ENCODE peak calls at places on chromosomes 7 and 10, in eight cellular contexts. O is lower lobe of right lung, M is HepG2, P is psoas muscle, H is HCT116, L is keratinocyte, X is pancreas, E is endothelial cell of umbilical vein. C is an unnamed sample. For H3K4me1, the result is how much of the 10 kb centered on the place peaks cover.

GRCh38 chr7:36283711-36284130 is 105.9 kb upstream of the ANLN start:
- DNase-seq in P (peak), H (no peak), M (no peak), O (peak), E (no peak), X (peak), L (no peak), C (no peak)

GRCh38 chr10:99394256-99394655 is 36.2 kb downstream of the GOT1 start:
- DNase-seq in L (peak), O (no peak), E (no peak), H (no peak), M (no peak), X (no peak), P (no peak), C (no peak)

GRCh38 chr7:132368246-132368900 is 207.9 kb downstream of the PLXNA4 start:
- DNase-seq in L (no peak), M (no peak), P (no peak), H (no peak), O (no peak), E (no peak), X (no peak), C (peak)

GRCh38 chr7:100220833-100221718 is 1.3 kb downstream of the PVRIG start:
- DNase-seq in M (no peak), E (no peak), X (no peak), O (no peak), L (no peak), P (no peak), H (no peak), C (peak)

GRCh38 chr7:123865517-123866117 is 20.6 kb downstream of the HYAL4 start:
- DNase-seq in L (peak), E (peak), M (peak), O (no peak), P (no peak), X (peak), H (peak), C (peak)

GRCh38 chr7:114795475-114795874 is 126.4 kb upstream of the MDFIC start:
- DNase-seq in X (no peak), O (no peak), E (no peak), M (no peak), H (no peak), P (no peak), L (no peak), C (no peak)

GRCh38 chr7:158858592-158859503 is 2.5 kb downstream of the DYNC2I1 start:
- DNase-seq in M (no peak), P (no peak), L (no peak), H (peak), X (no peak), O (no peak), E (no peak), C (peak)

GRCh38 chr10:110137142-110137545 is 70.3 kb upstream of the MXI1 start:
- DNase-seq in X (no peak), O (no peak), E (peak), M (peak), L (peak), P (no peak), H (peak), C (peak)

GRCh38 chr7:30180718-30181117 is 45.9 kb downstream of the MTURN start:
- DNase-seq in E (no peak), H (no peak), O (no peak), P (no peak), X (no peak), M (no peak), L (no peak), C (no peak)

GRCh38 chr7:50369408-50370026 is 65.0 kb downstream of the IKZF1 start:
- DNase-seq in H (peak), M (peak), L (no peak), E (peak), X (no peak), O (no peak), P (no peak), C (peak)

GRCh38 chr7:128801667-128802066 is 9.9 kb downstream of the CCDC136 start:
- DNase-seq in M (no peak), L (no peak), P (no peak), X (no peak), O (no peak), E (no peak), H (no peak), C (no peak)

GRCh38 chr7:129212596-129212995 is 12.2 kb upstream of the AHCYL2 start:
- DNase-seq in X (no peak), H (no peak), P (no peak), L (no peak), O (no peak), M (no peak), E (no peak), C (no peak)

GRCh38 chr7:79774150-79774549 is 320.7 kb upstream of the MAGI2 start:
- DNase-seq in X (no peak), E (no peak), P (no peak), M (no peak), L (no peak), O (no peak), H (no peak), C (no peak)

GRCh38 chr10:69869291-69869841 is 67.7 kb downstream of the COL13A1 start:
- DNase-seq in O (no peak), X (no peak), L (no peak), H (peak), E (peak), P (peak), M (no peak), C (peak)

GRCh38 chr10:132205650-132206376 is 19.1 kb downstream of the DPYSL4 start:
- DNase-seq in M (no peak), L (no peak), H (no peak), E (no peak), X (no peak), O (peak), P (peak), C (no peak)

GRCh38 chr7:39540320-39540719 is 25.9 kb upstream of the YAE1 start:
- DNase-seq in M (peak), L (no peak), X (no peak), O (no peak), H (no peak), E (no peak), P (no peak), C (peak)

GRCh38 chr10:22389856-22390589 is 44.7 kb downstream of the SPAG6 start:
- DNase-seq in H (no peak), X (no peak), O (no peak), E (no peak), P (no peak), L (no peak), M (no peak), C (no peak)

GRCh38 chr10:5502903-5503835 is 3.8 kb upstream of the CALML5 start:
- DNase-seq in O (no peak), P (peak), L (no peak), E (no peak), H (no peak), M (no peak), X (peak), C (peak)

GRCh38 chr10:69246036-69246435 is 25.9 kb downstream of the HKDC1 start:
- DNase-seq in E (no peak), M (no peak), P (no peak), O (no peak), H (no peak), X (no peak), L (no peak), C (no peak)

GRCh38 chr7:106552645-106553445 is 108.1 kb downstream of the CCDC71L start:
- DNase-seq in H (no peak), L (no peak), E (no peak), M (no peak), P (no peak), O (no peak), X (no peak), C (no peak)

GRCh38 chr7:64618785-64619456 is 47.0 kb upstream of the ZNF107 start:
- DNase-seq in E (peak), P (no peak), H (peak), M (peak), O (no peak), L (no peak), X (no peak), C (peak)

GRCh38 chr7:158109364-158110033 is 478.1 kb downstream of the PTPRN2 start:
- DNase-seq in X (no peak), L (no peak), P (no peak), H (no peak), M (no peak), O (no peak), E (no peak), C (no peak)

GRCh38 chr7:133947458-133948044 is 179.6 kb upstream of the LRGUK start:
- DNase-seq in E (no peak), X (no peak), O (no peak), L (no peak), M (no peak), H (no peak), P (no peak), C (no peak)

GRCh38 chr10:97538839-97539238 is 33.7 kb upstream of the ANKRD2 start:
- DNase-seq in O (no peak), H (no peak), L (no peak), P (no peak), X (no peak), E (no peak), M (no peak), C (no peak)

GRCh38 chr7:4916115-4916514 is 32.6 kb upstream of the RADIL start:
- DNase-seq in L (no peak), H (no peak), X (no peak), M (no peak), P (no peak), E (no peak), O (no peak), C (no peak)

GRCh38 chr10:17811466-17811865 is 2.3 kb downstream of the MRC1 start:
- DNase-seq in M (no peak), P (no peak), L (no peak), H (no peak), X (no peak), O (no peak), E (no peak), C (no peak)

GRCh38 chr7:129168219-129168991 is 20.0 kb upstream of the SMO start:
- DNase-seq in P (no peak), H (no peak), L (no peak), O (no peak), E (no peak), X (no peak), M (no peak), C (no peak)

GRCh38 chr10:99345350-99345749 is 16.2 kb downstream of the CNNM1 start:
- DNase-seq in P (no peak), E (no peak), M (no peak), X (no peak), O (no peak), H (no peak), L (no peak), C (no peak)

GRCh38 chr7:95322874-95323273 is 1.5 kb downstream of the PON1 start:
- DNase-seq in E (no peak), M (no peak), L (no peak), H (no peak), P (no peak), O (no peak), X (no peak), C (no peak)

GRCh38 chr10:97810476-97810875 is 38.7 kb upstream of the SFRP5 start:
- DNase-seq in H (peak), P (no peak), M (peak), O (no peak), E (no peak), L (no peak), X (no peak), C (peak)

GRCh38 chr10:9860045-9860444 is 1157.6 kb upstream of the CELF2 start:
- DNase-seq in P (no peak), L (no peak), E (no peak), H (no peak), M (no peak), X (no peak), O (no peak), C (no peak)

GRCh38 chr7:113026941-113027340 is 59.7 kb downstream of the GPR85 start:
- DNase-seq in O (no peak), X (no peak), E (no peak), M (no peak), L (no peak), H (no peak), P (no peak), C (no peak)

GRCh38 chr10:101986277-101986971 is 69.5 kb downstream of the ARMH3 start:
- DNase-seq in X (no peak), O (peak), H (no peak), P (no peak), E (peak), M (no peak), L (no peak), C (peak)

GRCh38 chr7:43077732-43078391 is 34.6 kb upstream of the HECW1 start:
- DNase-seq in X (no peak), M (peak), E (no peak), P (no peak), H (peak), L (no peak), O (no peak), C (no peak)

DNA sequence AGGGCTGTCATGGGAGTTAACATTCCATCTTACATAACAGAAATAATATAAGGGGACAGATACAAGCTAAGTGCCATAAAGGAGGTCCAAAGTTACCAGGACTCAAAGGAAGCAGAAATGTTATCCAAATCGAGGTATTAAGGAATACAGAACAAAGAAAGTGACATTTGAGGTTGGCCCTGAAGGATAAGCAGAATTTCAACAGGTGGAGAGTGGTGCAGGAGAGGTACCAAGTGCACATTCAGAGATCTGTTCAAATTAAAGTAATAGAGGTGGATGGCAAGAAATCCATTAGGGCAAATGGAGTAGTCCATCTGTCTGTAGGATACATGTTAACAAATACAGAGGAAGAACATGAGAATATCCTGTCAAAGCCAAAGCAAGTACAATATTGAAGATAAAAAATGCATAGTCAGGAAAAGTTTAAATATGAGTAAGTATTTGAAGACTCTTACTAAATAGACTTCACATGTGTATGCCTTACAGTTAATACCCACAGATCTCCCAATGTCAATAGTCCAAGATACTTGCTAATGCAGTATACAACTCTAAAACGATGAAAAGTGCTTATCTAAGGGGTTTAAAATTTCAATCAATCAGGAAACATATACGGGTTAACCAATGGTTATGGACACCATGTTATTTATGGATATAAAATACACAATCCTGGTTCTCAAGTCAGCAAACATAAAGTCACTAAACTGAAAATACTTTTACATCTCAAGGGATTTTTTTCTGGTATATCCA is 9.9 kb downstream of the CDK6 start:
- DNase-seq in L (no peak), E (no peak), O (no peak), P (no peak), H (no peak), X (no peak), M (no peak), C (no peak)
- H3K4me1 ChIP-seq in L (under half), E (under half), O (under half), P (under half), H (under half), X (under half), M (half or more), C (under half)

GRCh38 chr7:130883928-130884327 is 149.9 kb upstream of the KLF14 start:
- DNase-seq in L (no peak), E (no peak), P (no peak), M (no peak), H (no peak), X (no peak), O (no peak), C (no peak)

GRCh38 chr7:130881799-130882141 is 147.8 kb upstream of the KLF14 start:
- DNase-seq in X (no peak), O (no peak), P (no peak), M (no peak), E (no peak), H (no peak), L (no peak), C (no peak)

GRCh38 chr7:130881091-130881798 is 147.2 kb upstream of the KLF14 start:
- DNase-seq in X (no peak), O (no peak), P (no peak), L (no peak), H (no peak), M (no peak), E (no peak), C (no peak)

GRCh38 chr7:130880668-130881067 is 146.7 kb upstream of the KLF14 start:
- DNase-seq in P (no peak), M (no peak), O (no peak), L (no peak), E (no peak), H (no peak), X (no peak), C (no peak)

DNA sequence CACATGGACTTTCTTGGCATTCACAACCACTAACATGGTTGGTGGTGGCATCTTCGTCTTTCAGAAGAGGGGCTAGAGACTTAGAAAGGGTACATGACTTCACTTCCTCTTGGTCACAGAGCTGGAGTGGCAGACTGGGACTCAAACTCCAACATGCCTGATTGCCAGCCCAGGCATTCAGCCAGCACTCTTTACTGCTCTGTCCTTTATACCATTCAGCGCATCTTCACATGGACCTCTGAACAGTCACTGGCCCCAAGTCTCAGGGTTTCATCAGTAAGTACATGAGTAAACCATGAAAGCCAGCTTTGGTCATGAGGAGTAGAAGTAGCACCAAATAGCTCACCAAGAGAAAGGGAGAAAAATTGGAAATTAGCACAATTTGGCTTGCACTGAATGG is 148.4 kb upstream of the KLF14 start:
- DNase-seq in H (no peak), X (no peak), O (no peak), L (no peak), P (peak), M (no peak), E (no peak), C (no peak)
- H3K4me1 ChIP-seq in H (half or more), X (under half), O (half or more), L (under half), P (half or more), M (half or more), E (under half), C (under half)

DNA sequence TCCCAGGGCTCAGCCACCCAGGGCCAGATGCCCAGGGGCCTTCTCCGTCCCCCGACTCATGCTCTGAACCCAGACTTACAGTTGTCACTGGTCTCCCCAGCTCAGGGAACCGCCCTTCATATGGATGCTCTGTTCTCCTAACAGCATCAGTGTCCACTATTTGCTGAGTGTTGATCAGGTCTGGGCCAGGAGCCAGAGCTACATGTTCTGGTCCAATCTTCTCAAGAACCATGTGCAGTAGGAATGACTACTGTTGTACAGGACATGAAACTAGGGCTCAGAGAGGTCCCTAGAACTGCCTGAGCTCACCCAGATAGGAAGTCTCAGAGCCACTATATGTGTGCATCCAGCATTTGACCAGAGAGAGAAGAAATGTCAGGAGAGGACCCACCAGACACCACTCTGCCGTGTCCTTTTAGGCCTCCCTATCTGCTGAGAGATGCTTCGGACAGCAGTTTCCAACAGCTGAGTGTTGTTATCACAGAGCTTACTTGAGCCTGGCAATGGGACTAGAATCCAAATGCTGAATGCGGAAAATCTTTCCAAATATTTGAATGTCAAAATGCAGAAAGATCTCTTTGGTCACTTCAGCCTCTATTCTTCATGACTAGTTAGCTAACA is 246.2 kb downstream of the TNS3 start:
- DNase-seq in E (no peak), O (no peak), P (no peak), H (no peak), L (no peak), X (no peak), M (no peak), C (no peak)
- H3K4me1 ChIP-seq in E (under half), O (under half), P (under half), H (under half), L (under half), X (under half), M (under half), C (under half)

GRCh38 chr7:1078519-1078918 is 9.4 kb upstream of the GPER1 start:
- DNase-seq in P (no peak), E (no peak), M (no peak), X (no peak), L (no peak), O (no peak), H (no peak), C (no peak)

GRCh38 chr7:1080918-1081255 is 7.0 kb upstream of the GPER1 start:
- DNase-seq in X (no peak), H (no peak), E (no peak), M (no peak), O (no peak), L (no peak), P (no peak), C (no peak)

GRCh38 chr7:1079546-1079945 is 8.4 kb upstream of the GPER1 start:
- DNase-seq in L (no peak), M (no peak), E (no peak), X (no peak), H (no peak), P (no peak), O (no peak), C (no peak)

GRCh38 chr7:1080251-1080917 is 7.5 kb upstream of the GPER1 start:
- DNase-seq in O (no peak), X (no peak), M (no peak), P (no peak), H (no peak), E (no peak), L (no peak), C (no peak)

DNA sequence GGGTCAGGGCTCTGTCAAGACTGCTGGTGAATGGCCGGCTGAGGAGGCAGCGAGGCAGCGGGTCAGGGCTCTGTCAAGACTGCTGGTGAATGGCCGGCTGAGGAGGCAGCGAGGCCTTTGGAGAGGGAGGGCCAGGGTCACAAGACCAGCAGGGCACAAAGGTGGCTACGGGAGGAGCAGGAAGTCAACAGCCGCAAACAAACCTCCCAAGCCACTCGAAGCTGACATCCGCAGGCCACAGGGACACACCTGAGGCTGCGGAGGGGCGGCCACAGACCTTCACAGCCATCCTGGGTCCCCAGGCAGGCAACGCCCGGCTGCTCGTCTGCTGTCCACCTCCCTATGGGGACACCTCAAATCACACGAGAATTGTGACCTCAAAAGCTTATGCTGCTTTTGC is 8.9 kb upstream of the GPER1 start:
- DNase-seq in M (peak), L (no peak), H (no peak), O (no peak), P (no peak), E (no peak), X (no peak), C (no peak)
- H3K4me1 ChIP-seq in M (under half), L (under half), H (under half), O (under half), P (under half), E (under half), X (under half), C (under half)

GRCh38 chr10:74024600-74024999 is 26.7 kb downstream of the VCL start:
- DNase-seq in E (no peak), H (no peak), X (no peak), O (no peak), M (no peak), L (no peak), P (no peak), C (no peak)
- H3K4me1 ChIP-seq in E (under half), H (under half), X (under half), O (under half), M (under half), L (under half), P (half or more), C (under half)

C was measured in small intestine.